ENCODE peak calls at places on chromosome 22, in nine cellular contexts. One of them, this sample, is unnamed.

GRCh38 chr22:44026066-44026629 is 2.0 kb downstream of the PARVB start:
- DNase-seq in H1: no peak
- DNase-seq in ovary: no peak
- DNase-seq in body of pancreas: no peak
- DNase-seq in right lobe of liver: no peak
- DNase-seq in tibial nerve: no peak
- DNase-seq in testis: no peak
- DNase-seq in lower leg skin: no peak
- DNase-seq in stomach: no peak
- DNase-seq in this sample: no peak

GRCh38 chr22:38187413-38188212 is 6.0 kb upstream of the PLA2G6 start:
- DNase-seq in H1: no peak
- DNase-seq in ovary: no peak
- DNase-seq in body of pancreas: peak; percentile 81
- DNase-seq in right lobe of liver: peak; percentile 81
- DNase-seq in tibial nerve: no peak
- DNase-seq in testis: no peak
- DNase-seq in lower leg skin: no peak
- DNase-seq in stomach: peak; percentile 66
- DNase-seq in this sample: no peak

GRCh38 chr22:43174941-43175531 is 11.9 kb downstream of the TTLL12 start:
- DNase-seq in H1: no peak
- DNase-seq in ovary: no peak
- DNase-seq in body of pancreas: no peak
- DNase-seq in right lobe of liver: no peak
- DNase-seq in tibial nerve: no peak
- DNase-seq in testis: no peak
- DNase-seq in lower leg skin: no peak
- DNase-seq in stomach: peak; percentile 49
- DNase-seq in this sample: no peak

GRCh38 chr22:17797721-17798559 is 23.7 kb upstream of the BID start:
- DNase-seq in H1: no peak
- DNase-seq in ovary: no peak
- DNase-seq in body of pancreas: no peak
- DNase-seq in right lobe of liver: no peak
- DNase-seq in tibial nerve: no peak
- DNase-seq in testis: no peak
- DNase-seq in lower leg skin: no peak
- DNase-seq in stomach: no peak
- DNase-seq in this sample: no peak

GRCh38 chr22:27876684-27877083 is 42.4 kb downstream of the PITPNB start:
- DNase-seq in H1: no peak
- DNase-seq in ovary: no peak
- DNase-seq in body of pancreas: no peak
- DNase-seq in right lobe of liver: no peak
- DNase-seq in tibial nerve: no peak
- DNase-seq in testis: no peak
- DNase-seq in lower leg skin: no peak
- DNase-seq in stomach: no peak
- DNase-seq in this sample: no peak

GRCh38 chr22:41288245-41288946 is 2.4 kb upstream of the RANGAP1 start:
- DNase-seq in H1: no peak
- DNase-seq in ovary: no peak
- DNase-seq in body of pancreas: peak; percentile 61
- DNase-seq in right lobe of liver: peak; percentile 57
- DNase-seq in tibial nerve: no peak
- DNase-seq in testis: no peak
- DNase-seq in lower leg skin: no peak
- DNase-seq in stomach: peak; percentile 37
- DNase-seq in this sample: no peak

GRCh38 chr22:43277987-43278601 is 65.1 kb downstream of the SCUBE1 start:
- DNase-seq in H1: no peak
- DNase-seq in ovary: no peak
- DNase-seq in body of pancreas: no peak
- DNase-seq in right lobe of liver: no peak
- DNase-seq in tibial nerve: no peak
- DNase-seq in testis: no peak
- DNase-seq in lower leg skin: no peak
- DNase-seq in stomach: no peak
- DNase-seq in this sample: no peak

GRCh38 chr22:43273902-43274484 is 69.2 kb downstream of the SCUBE1 start:
- DNase-seq in H1: peak; percentile 69
- DNase-seq in ovary: peak; percentile 62
- DNase-seq in body of pancreas: peak; percentile 52
- DNase-seq in right lobe of liver: peak; percentile 58
- DNase-seq in tibial nerve: no peak
- DNase-seq in testis: peak; percentile 67
- DNase-seq in lower leg skin: no peak
- DNase-seq in stomach: peak; percentile 47
- DNase-seq in this sample: peak; percentile 54

GRCh38 chr22:40525250-40525884 is 111.2 kb downstream of the MRTFA start:
- DNase-seq in H1: peak; percentile 71
- DNase-seq in ovary: peak; percentile 53
- DNase-seq in body of pancreas: peak; percentile 69
- DNase-seq in right lobe of liver: peak; percentile 50
- DNase-seq in tibial nerve: peak; percentile 51
- DNase-seq in testis: peak; percentile 76
- DNase-seq in lower leg skin: no peak
- DNase-seq in stomach: peak; percentile 48
- DNase-seq in this sample: no peak

GRCh38 chr22:42964994-42965699 is 49.8 kb downstream of the PACSIN2 start:
- DNase-seq in H1: no peak
- DNase-seq in ovary: no peak
- DNase-seq in body of pancreas: no peak
- DNase-seq in right lobe of liver: no peak
- DNase-seq in tibial nerve: no peak
- DNase-seq in testis: no peak
- DNase-seq in lower leg skin: no peak
- DNase-seq in stomach: no peak
- DNase-seq in this sample: no peak

GRCh38 chr22:46105494-46106278 is 44.6 kb upstream of the PPARA start:
- DNase-seq in H1: no peak
- DNase-seq in ovary: no peak
- DNase-seq in body of pancreas: peak; percentile 77
- DNase-seq in right lobe of liver: peak; percentile 69
- DNase-seq in tibial nerve: peak; percentile 56
- DNase-seq in testis: no peak
- DNase-seq in lower leg skin: no peak
- DNase-seq in stomach: peak; percentile 79
- DNase-seq in this sample: no peak

GRCh38 chr22:17368727-17369552 is at the start of gene CECR2:
- DNase-seq in H1: peak; percentile 84
- DNase-seq in ovary: peak; percentile 63
- DNase-seq in body of pancreas: peak; percentile 67
- DNase-seq in right lobe of liver: peak; percentile 80
- DNase-seq in tibial nerve: peak; percentile 12
- DNase-seq in testis: peak; percentile 64
- DNase-seq in lower leg skin: no peak
- DNase-seq in stomach: no peak
- DNase-seq in this sample: no peak

GRCh38 chr22:40181323-40181722 is 3.6 kb downstream of the TNRC6B start:
- DNase-seq in H1: no peak
- DNase-seq in ovary: no peak
- DNase-seq in body of pancreas: no peak
- DNase-seq in right lobe of liver: no peak
- DNase-seq in tibial nerve: no peak
- DNase-seq in testis: no peak
- DNase-seq in lower leg skin: no peak
- DNase-seq in stomach: no peak
- DNase-seq in this sample: no peak

GRCh38 chr22:43867839-43868652 is 5.7 kb upstream of the SULT4A1 start:
- DNase-seq in H1: peak; percentile 93
- DNase-seq in ovary: peak; percentile 42
- DNase-seq in body of pancreas: peak; percentile 68
- DNase-seq in right lobe of liver: peak; percentile 64
- DNase-seq in tibial nerve: peak; percentile 41
- DNase-seq in testis: peak; percentile 63
- DNase-seq in lower leg skin: no peak
- DNase-seq in stomach: peak; percentile 50
- DNase-seq in this sample: peak; percentile 44

GRCh38 chr22:41338614-41339212 is 37.4 kb downstream of the ZC3H7B start:
- DNase-seq in H1: no peak
- DNase-seq in ovary: no peak
- DNase-seq in body of pancreas: no peak
- DNase-seq in right lobe of liver: no peak
- DNase-seq in tibial nerve: no peak
- DNase-seq in testis: no peak
- DNase-seq in lower leg skin: no peak
- DNase-seq in stomach: no peak
- DNase-seq in this sample: no peak

GRCh38 chr22:37887610-37888378 is 18.3 kb upstream of the MICALL1 start:
- DNase-seq in H1: no peak
- DNase-seq in ovary: peak; percentile 59
- DNase-seq in body of pancreas: no peak
- DNase-seq in right lobe of liver: no peak
- DNase-seq in tibial nerve: peak; percentile 21
- DNase-seq in testis: peak; percentile 75
- DNase-seq in lower leg skin: peak; percentile 84
- DNase-seq in stomach: no peak
- DNase-seq in this sample: no peak

GRCh38 chr22:33873666-33874065 is 46.6 kb downstream of the LARGE1 start:
- DNase-seq in H1: no peak
- DNase-seq in ovary: no peak
- DNase-seq in body of pancreas: no peak
- DNase-seq in right lobe of liver: no peak
- DNase-seq in tibial nerve: no peak
- DNase-seq in testis: no peak
- DNase-seq in lower leg skin: no peak
- DNase-seq in stomach: no peak
- DNase-seq in this sample: no peak

GRCh38 chr22:44363980-44364749 is 51.4 kb upstream of the SHISAL1 start:
- DNase-seq in H1: no peak
- DNase-seq in ovary: peak; percentile 46
- DNase-seq in body of pancreas: no peak
- DNase-seq in right lobe of liver: no peak
- DNase-seq in tibial nerve: no peak
- DNase-seq in testis: no peak
- DNase-seq in lower leg skin: no peak
- DNase-seq in stomach: no peak
- DNase-seq in this sample: no peak

GRCh38 chr22:21657361-21658118 is 8.3 kb upstream of the PPIL2 start:
- DNase-seq in H1: peak; percentile 92
- DNase-seq in ovary: no peak
- DNase-seq in body of pancreas: peak; percentile 90
- DNase-seq in right lobe of liver: peak; percentile 74
- DNase-seq in tibial nerve: no peak
- DNase-seq in testis: peak; percentile 71
- DNase-seq in lower leg skin: peak; percentile 36
- DNase-seq in stomach: peak; percentile 86
- DNase-seq in this sample: no peak
- TF ChIP-seq POLR2A in H1: no peak
- TF ChIP-seq POLR2A in ovary: no peak
- TF ChIP-seq POLR2A in body of pancreas: peak; percentile 39
- TF ChIP-seq POLR2A in right lobe of liver: no peak
- TF ChIP-seq POLR2A in tibial nerve: no peak
- TF ChIP-seq POLR2A in testis: no peak
- TF ChIP-seq POLR2A in lower leg skin: no peak
- TF ChIP-seq POLR2A in stomach: no peak
- TF ChIP-seq POLR2A in this sample: no peak

DNA sequence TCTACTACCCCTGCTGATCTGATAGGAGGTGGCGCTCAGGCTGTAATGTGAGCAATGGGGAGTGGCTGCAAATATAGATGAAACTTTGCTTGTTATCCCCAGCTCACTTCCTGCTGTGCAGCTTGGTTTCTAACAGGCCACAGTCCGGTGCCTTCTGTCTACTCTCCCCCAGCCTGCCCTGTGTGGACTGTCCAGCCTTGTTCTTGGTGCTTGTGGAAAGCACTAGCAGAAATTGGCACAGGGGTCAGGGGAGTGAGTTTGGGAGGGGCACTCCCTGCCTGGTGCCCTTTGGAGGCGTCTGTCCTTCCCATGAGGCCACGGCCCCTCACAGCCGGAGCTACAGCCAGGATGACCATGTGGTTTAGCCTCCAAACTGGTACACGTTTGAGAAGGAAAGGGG is 14.3 kb downstream of the MOV10L1 start:
- DNase-seq in H1: no peak
- DNase-seq in ovary: no peak
- DNase-seq in body of pancreas: no peak
- DNase-seq in right lobe of liver: no peak
- DNase-seq in tibial nerve: no peak
- DNase-seq in testis: no peak
- DNase-seq in lower leg skin: no peak
- DNase-seq in stomach: no peak
- DNase-seq in this sample: no peak
- TF ChIP-seq POLR2A in H1: no peak
- TF ChIP-seq POLR2A in ovary: no peak
- TF ChIP-seq POLR2A in body of pancreas: no peak
- TF ChIP-seq POLR2A in right lobe of liver: no peak
- TF ChIP-seq POLR2A in tibial nerve: no peak
- TF ChIP-seq POLR2A in testis: no peak
- TF ChIP-seq POLR2A in lower leg skin: no peak
- TF ChIP-seq POLR2A in stomach: no peak
- TF ChIP-seq POLR2A in this sample: no peak

DNA sequence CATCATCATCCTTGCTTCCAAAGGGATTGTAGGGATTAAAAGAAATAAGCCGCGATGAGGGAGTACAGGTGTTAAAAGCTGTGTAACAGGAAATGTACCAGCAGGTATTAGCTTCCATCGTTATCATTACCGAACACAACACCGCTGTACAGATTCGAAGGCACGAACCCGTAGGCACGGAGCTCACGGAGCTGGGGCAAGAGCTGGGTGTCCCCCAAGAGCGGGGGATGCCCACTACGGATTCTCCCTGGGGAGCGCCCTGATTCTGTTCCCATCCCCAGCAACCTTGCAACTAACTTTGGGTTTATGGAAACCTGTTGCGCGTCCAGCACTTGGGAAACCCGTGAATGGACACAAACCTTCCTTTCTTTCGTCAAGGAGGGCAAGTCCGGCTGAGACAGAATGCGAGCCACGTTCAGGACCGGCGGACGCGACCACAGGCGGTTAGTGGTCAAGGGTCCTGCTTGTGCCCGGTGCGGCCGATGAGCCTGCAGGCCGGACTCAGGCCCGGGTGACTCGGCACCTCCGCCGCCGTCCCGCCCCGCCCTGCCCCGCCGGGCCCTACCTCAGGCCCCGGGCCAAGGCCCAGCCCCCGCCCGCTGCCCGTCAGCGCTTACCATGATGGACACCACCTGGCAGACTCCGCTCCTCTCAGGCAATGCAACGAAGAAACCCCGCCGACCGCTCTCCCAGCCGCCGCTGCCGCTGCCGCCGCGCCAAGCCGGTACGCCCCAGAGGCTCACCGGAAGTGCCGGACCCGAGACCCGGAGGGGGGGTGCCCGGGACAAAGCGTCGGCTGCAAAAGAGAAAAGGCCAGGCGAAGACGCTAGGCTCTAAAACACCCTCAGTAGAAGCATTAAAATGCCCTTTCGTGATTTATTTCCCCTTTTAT is at the start of gene UFD1:
- DNase-seq in H1: peak; percentile 88
- DNase-seq in ovary: peak; percentile 87
- DNase-seq in body of pancreas: peak; percentile 88
- DNase-seq in right lobe of liver: peak; percentile 91
- DNase-seq in tibial nerve: peak; percentile 53
- DNase-seq in testis: peak; percentile 83
- DNase-seq in lower leg skin: peak; percentile 70
- DNase-seq in stomach: peak; percentile 81
- DNase-seq in this sample: peak; percentile 58
- TF ChIP-seq POLR2A in H1: no peak
- TF ChIP-seq POLR2A in ovary: no peak
- TF ChIP-seq POLR2A in body of pancreas: peak; percentile 63
- TF ChIP-seq POLR2A in right lobe of liver: peak; percentile 63
- TF ChIP-seq POLR2A in tibial nerve: peak; percentile 23
- TF ChIP-seq POLR2A in testis: no peak
- TF ChIP-seq POLR2A in lower leg skin: no peak
- TF ChIP-seq POLR2A in stomach: no peak
- TF ChIP-seq POLR2A in this sample: peak; percentile 35

GRCh38 chr22:29603358-29604191 is at the start of gene NF2:
- DNase-seq in H1: peak; percentile 95
- DNase-seq in ovary: peak; percentile 99
- DNase-seq in body of pancreas: peak; percentile 99
- DNase-seq in right lobe of liver: peak; percentile 99
- DNase-seq in tibial nerve: peak; percentile 97
- DNase-seq in testis: peak; percentile 99
- DNase-seq in lower leg skin: peak; percentile 98
- DNase-seq in stomach: peak; percentile 99
- DNase-seq in this sample: peak; percentile 75
- TF ChIP-seq POLR2A in H1: no peak
- TF ChIP-seq POLR2A in ovary: peak; percentile 42
- TF ChIP-seq POLR2A in body of pancreas: peak; percentile 83
- TF ChIP-seq POLR2A in right lobe of liver: peak; percentile 78
- TF ChIP-seq POLR2A in tibial nerve: peak; percentile 70
- TF ChIP-seq POLR2A in testis: peak; percentile 11
- TF ChIP-seq POLR2A in lower leg skin: no peak
- TF ChIP-seq POLR2A in stomach: no peak
- TF ChIP-seq POLR2A in this sample: peak; percentile 70